ENCODE peak calls at places on chromosomes 4 and X, in seven cellular contexts. F is neural crest cell, H is GM23248, D is GM04503, T is prostate gland, C is B cell, Z is RPMI8226. X is an unnamed sample.

GRCh38 chr4:154491341-154491679 is 289 bp downstream of the DCHS2 start:
- DNase-seq in F (no peak), H (peak; percentile 35), D (no peak), T (no peak), C (peak; percentile 44), Z (no peak), X (no peak)

GRCh38 chr4:85724801-85725548 is 250.0 kb downstream of the ARHGAP24 start:
- DNase-seq in F (no peak), H (peak; percentile 45), D (no peak), T (no peak), C (no peak), Z (peak; percentile 50), X (no peak)

GRCh38 chr4:86856896-86857295 is 7.7 kb upstream of the SLC10A6 start:
- DNase-seq in F (no peak), H (no peak), D (no peak), T (no peak), C (no peak), Z (no peak), X (no peak)

GRCh38 chrX:154710309-154710708 is 40.6 kb downstream of the GAB3 start:
- DNase-seq in F (no peak), H (no peak), D (no peak), T (no peak), C (no peak), Z (no peak), X (no peak)

GRCh38 chr4:4696521-4696920 is 154.7 kb upstream of the STX18 start:
- DNase-seq in F (no peak), H (no peak), D (no peak), T (no peak), C (no peak), Z (no peak), X (no peak)

GRCh38 chr4:61210186-61210939 is 10.2 kb downstream of the ADGRL3 start:
- DNase-seq in F (peak; percentile 30), H (no peak), D (no peak), T (no peak), C (no peak), Z (no peak), X (no peak)

GRCh38 chr4:158211288-158211687 is 1.0 kb downstream of the TMEM144 start:
- DNase-seq in F (no peak), H (no peak), D (no peak), T (no peak), C (no peak), Z (no peak), X (no peak)

GRCh38 chr4:38614198-38614597 is 49.8 kb upstream of the KLF3 start:
- DNase-seq in F (no peak), H (no peak), D (no peak), T (no peak), C (no peak), Z (no peak), X (no peak)

GRCh38 chr4:145935253-145936141 is 3.1 kb downstream of the ZNF827 start:
- DNase-seq in F (peak; percentile 60), H (peak; percentile 40), D (no peak), T (no peak), C (peak; percentile 39), Z (peak; percentile 41), X (peak; percentile 76)

GRCh38 chr4:37073226-37073840 is 171.2 kb upstream of the NWD2 start:
- DNase-seq in F (no peak), H (no peak), D (no peak), T (no peak), C (no peak), Z (peak; percentile 3), X (no peak)

GRCh38 chr4:130636486-130636885 is 1540.5 kb downstream of the C4orf33 start:
- DNase-seq in F (no peak), H (no peak), D (no peak), T (no peak), C (no peak), Z (no peak), X (no peak)

GRCh38 chr4:149845643-149846208 is 30.1 kb upstream of the IQCM start:
- DNase-seq in F (no peak), H (no peak), D (no peak), T (no peak), C (no peak), Z (peak; percentile 23), X (no peak)

GRCh38 chr4:36208884-36209473 is 35.3 kb downstream of the ARAP2 start:
- DNase-seq in F (no peak), H (no peak), D (no peak), T (no peak), C (no peak), Z (peak; percentile 23), X (no peak)

GRCh38 chrX:102835504-102836146 is 101.4 kb upstream of the RAB40AL start:
- DNase-seq in F (no peak), H (peak; percentile 52), D (no peak), T (no peak), C (peak; percentile 4), Z (peak; percentile 2), X (peak; percentile 12)

GRCh38 chrX:139642241-139642927 is 65.6 kb downstream of the MCF2 start:
- DNase-seq in F (no peak), H (peak; percentile 6), D (no peak), T (no peak), C (no peak), Z (no peak), X (peak; percentile 10)

GRCh38 chr4:57102050-57102564 is 8.1 kb downstream of the IGFBP7 start:
- DNase-seq in F (no peak), H (peak; percentile 84), D (no peak), T (no peak), C (no peak), Z (no peak), X (no peak)

GRCh38 chr4:145679520-145679919 is 426 bp upstream of the C4orf51 start:
- DNase-seq in F (no peak), H (peak; percentile 93), D (peak; percentile 50), T (peak; percentile 62), C (no peak), Z (no peak), X (no peak)

GRCh38 chrX:39755152-39756032 is 342.4 kb downstream of the BCOR start:
- DNase-seq in F (no peak), H (peak; percentile 93), D (peak; percentile 67), T (peak; percentile 85), C (no peak), Z (no peak), X (no peak)

GRCh38 chrX:108322243-108322642 is 116.0 kb downstream of the COL4A6 start:
- DNase-seq in F (no peak), H (no peak), D (no peak), T (no peak), C (no peak), Z (no peak), X (no peak)

GRCh38 chr4:132991111-132991510 is 158.0 kb upstream of the PCDH10 start:
- DNase-seq in F (no peak), H (no peak), D (no peak), T (no peak), C (no peak), Z (no peak), X (no peak)

GRCh38 chr4:114479595-114479994 is 119.0 kb upstream of the UGT8 start:
- DNase-seq in F (no peak), H (no peak), D (no peak), T (no peak), C (no peak), Z (no peak), X (no peak)

X was measured in glutamatergic neuron.